ENCODE peak calls at places on chromosomes 13 and 19, in four cellular contexts. J is AG04449, U is NB4, I is cardiac fibroblast. W is an unnamed sample.

GRCh38 chr19:7230826-7231225 is 63.4 kb downstream of the INSR start:
- DNase-seq in U (no peak), J (no peak), I (peak), W (no peak)

GRCh38 chr19:43779147-43779819 is 1.5 kb downstream of the KCNN4 start:
- DNase-seq in U (peak), I (no peak), J (no peak), W (no peak)

GRCh38 chr13:43195551-43195950 is 172.2 kb downstream of the DNAJC15 start:
- DNase-seq in I (no peak), J (no peak), U (no peak), W (no peak)

GRCh38 chr19:35195822-35196221 is 32.7 kb downstream of the FAM187B start:
- DNase-seq in I (no peak), J (no peak), U (no peak), W (no peak)

GRCh38 chr19:14479985-14480694 is 5.0 kb upstream of the PTGER1 start:
- DNase-seq in I (peak), U (peak), J (no peak), W (peak)

GRCh38 chr19:54309811-54310210 is 3.2 kb downstream of the LILRA5 start:
- DNase-seq in I (no peak), U (no peak), J (no peak), W (no peak)

GRCh38 chr13:40076765-40077362 is 421.4 kb downstream of the COG6 start:
- DNase-seq in U (no peak), J (no peak), I (no peak), W (no peak)

GRCh38 chr19:3426433-3426832 is 53.9 kb downstream of the SMIM24 start:
- DNase-seq in I (no peak), U (no peak), J (no peak), W (no peak)

GRCh38 chr13:108269601-108270328 is at the start of gene TNFSF13B:
- DNase-seq in I (peak), J (no peak), U (peak), W (peak)

GRCh38 chr19:10191347-10191746 is 3.4 kb downstream of the DNMT1 start:
- DNase-seq in J (peak), U (peak), I (peak), W (no peak)

DNA sequence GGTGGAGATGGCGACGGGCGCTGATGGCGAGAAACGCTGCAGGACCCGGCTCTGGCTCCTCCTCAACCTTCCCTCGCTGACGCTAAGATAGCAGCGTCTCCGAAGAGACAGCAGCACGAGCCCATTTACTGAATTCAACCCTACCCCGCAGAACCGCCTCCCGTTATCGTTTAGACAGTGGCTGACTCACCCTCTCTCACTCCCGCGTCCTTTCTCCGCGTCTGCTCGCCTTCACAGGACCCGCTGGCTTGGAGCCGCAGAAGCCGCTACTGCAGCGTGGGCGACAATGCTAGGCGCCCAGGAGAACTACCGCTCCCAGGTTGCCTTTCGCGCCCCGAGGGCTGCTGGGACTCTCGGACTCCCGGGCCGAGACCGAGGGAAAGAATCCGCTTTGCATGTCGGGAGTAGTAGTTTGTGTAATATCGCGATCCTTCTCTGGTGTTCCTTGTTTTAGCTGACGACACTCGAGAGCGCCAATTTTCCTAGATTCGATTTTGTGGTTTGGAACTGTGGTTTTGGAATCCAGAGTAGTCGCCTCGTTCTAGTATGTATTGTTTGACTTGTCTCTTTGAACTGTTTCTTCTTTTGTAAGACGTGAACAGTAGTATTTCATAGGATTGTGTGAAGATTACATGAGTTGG is at the start of gene KBTBD6:
- DNase-seq in I (peak), U (peak), J (peak), W (peak)
- TF ChIP-seq CTCF in I (no peak), U (no peak), J (no peak), W (no peak)

DNA sequence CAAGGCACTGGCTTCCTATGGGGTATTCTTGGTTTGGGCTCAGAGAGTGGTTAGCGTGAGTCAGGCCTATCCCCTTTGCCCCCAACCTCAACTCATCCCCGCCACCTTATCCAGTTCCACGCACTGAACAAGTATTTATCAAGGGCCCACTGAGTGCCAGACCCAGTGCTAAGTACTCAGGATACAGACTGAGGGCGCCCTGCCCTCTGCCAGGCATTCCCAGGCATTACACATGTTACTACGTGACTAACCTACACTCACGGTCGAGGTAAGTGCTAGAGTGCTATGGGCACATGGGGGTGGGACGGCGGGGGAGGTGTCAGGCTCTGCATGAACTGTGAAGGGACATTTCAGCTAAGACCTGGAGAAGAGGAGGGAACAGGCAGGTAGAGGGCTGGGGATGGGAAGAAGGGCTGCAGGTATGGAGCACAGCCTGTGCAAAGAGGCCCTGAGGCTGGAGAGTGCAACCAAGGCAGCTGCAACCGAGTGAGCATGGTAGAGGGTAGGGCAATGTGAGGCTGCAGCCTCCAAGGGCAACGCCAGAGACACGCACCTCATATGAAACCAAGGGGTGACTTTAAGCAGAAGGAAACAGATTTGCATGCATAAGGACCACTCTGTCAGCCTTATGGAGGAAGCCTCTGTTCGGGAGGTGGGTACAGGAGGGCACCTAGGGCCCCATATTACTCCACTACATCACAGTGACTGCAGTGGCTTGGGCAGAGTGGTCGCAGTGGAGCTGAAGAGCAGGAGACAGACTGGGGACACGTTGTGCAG is 22.5 kb downstream of the DHRS12 start:
- DNase-seq in I (peak), U (peak), J (no peak), W (no peak)
- TF ChIP-seq CTCF in I (peak), U (peak), J (peak), W (no peak)

DNA sequence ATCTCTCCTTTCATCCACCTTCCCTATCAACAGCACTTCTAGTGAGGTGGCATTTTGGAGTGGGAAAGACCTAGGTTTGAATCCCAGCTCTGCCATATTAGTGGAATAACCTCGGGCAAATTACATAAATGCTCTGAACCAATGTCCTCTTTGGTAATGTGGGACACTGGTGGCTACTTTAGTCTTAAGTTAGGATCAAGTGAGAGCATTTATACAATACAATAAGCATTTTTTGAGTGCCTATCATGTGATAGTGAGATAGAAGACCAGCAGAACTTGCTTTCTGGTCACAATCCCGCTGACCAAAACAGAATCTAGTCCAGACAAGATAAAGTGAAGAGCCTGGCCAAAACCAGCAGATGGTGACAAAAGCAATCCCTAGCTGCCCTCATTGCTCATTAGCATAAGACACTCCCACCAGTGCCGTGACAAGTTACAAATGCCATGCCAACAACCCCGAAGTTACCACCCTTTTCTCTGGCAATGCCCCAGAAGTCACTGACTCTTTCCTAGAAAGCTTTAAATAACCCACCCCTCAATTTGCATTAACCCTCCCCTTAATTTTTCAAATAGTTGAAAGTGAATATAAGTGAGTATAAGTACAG is 28.8 kb upstream of the KPNA3 start:
- DNase-seq in J (no peak), I (peak), U (peak), W (no peak)
- TF ChIP-seq CTCF in J (no peak), I (no peak), U (no peak), W (no peak)

DNA sequence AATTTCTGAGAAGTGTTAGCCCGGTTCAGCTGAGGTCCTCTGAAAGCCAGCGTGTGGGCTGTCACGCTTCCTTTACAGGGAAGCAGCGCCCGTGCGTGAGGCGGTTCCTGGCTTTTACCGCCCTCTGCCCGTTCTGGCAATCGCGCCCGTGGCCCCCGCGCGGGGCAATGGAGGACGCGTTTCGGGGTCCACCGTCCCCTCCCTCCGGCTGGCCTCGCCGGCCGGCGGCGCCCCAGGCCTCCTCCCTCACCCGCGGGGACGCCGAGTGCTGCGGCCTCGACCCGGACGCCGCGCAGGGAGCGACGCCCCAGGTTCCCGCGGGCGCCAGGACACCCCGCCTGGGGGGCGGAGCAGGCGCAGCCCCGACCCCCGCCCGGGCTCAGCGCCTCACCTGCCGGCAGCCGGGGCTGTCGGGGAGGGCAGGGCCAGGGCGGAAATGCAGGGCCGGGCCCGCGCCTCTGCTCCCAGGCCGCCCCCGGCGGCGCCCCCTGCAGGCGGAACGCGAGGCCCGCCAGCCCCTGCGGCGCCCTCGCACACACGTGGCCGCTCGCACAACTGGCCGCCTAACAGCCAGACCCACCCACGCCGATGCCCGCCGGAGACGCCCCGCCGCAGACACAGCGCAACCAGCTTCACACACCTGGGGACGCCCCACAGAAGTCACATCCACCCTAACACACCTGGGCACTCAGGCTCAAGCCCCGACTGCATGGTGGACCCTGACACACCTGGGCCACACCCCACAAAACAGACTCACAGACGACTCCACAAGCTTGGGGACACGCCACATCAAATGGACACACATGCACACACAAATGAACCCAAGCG is at the start of gene GGACT:
- DNase-seq in I (peak), U (peak), J (no peak), W (peak)
- TF ChIP-seq CTCF in I (peak), U (peak), J (peak), W (peak)

GRCh38 chr13:27449936-27450828 is at the start of gene MTIF3:
- DNase-seq in U (peak), J (peak), I (peak), W (peak)
- TF ChIP-seq CTCF in U (no peak), J (no peak), I (peak), W (no peak)

GRCh38 chr13:30463820-30464495 is 1.8 kb downstream of the HMGB1 start:
- DNase-seq in I (peak), J (no peak), U (peak), W (no peak)
- TF ChIP-seq CTCF in I (no peak), J (no peak), U (no peak), W (no peak)

GRCh38 chr19:1175020-1175419 is 952 bp upstream of the SBNO2 start:
- DNase-seq in I (no peak), J (no peak), U (no peak), W (no peak)

GRCh38 chr19:1173845-1174809 is at the start of gene SBNO2:
- DNase-seq in J (no peak), I (peak), U (peak), W (peak)

GRCh38 chr19:1181606-1182005 is 7.5 kb upstream of the SBNO2 start:
- DNase-seq in U (no peak), I (no peak), J (no peak), W (no peak)

GRCh38 chr19:1173160-1173844 is 766 bp downstream of the SBNO2 start:
- DNase-seq in J (no peak), I (no peak), U (peak), W (no peak)

DNA sequence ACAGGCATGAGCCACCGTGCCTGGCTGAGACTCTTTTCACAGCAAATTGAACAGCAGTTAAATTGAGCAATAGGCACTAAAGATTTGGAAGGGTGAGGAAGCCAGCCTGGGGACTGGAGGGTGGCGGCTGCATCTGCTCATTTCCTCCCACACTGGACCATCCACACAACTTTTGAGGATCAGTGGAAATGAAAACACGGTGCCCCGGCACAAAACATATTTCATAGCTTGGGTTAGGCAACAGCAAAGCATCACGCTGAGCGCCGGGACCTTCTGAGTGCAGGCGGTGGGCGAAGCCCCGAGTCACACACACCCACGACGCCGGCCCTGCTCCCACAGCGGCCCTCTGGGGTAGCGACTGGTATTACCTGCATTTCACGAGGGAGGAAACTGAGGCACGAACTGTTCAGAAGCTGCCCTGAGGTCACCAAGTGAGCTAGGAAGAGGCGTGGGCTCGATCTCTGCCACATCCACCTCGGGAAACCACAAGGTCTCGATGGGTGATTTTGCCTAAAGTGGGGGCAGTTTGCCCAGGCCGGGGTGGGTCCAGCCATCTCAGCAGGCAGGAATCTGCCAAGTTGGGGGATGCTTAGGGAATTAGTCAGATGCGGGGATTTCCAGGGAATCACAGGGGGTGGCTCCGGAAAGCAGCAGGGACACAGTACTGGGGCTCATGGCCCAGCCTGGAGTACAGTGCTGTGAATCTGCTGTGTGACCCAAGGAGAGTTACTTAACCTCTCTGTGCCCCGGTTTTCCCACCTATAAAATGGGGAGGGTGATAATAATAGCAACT is 3.5 kb upstream of the SBNO2 start:
- DNase-seq in I (peak), J (peak), U (peak), W (no peak)
- TF ChIP-seq CTCF in I (peak), J (peak), U (no peak), W (no peak)

GRCh38 chr13:84985860-84986259 is 813.4 kb downstream of the SLITRK6 start:
- DNase-seq in I (no peak), J (no peak), U (no peak), W (no peak)
- TF ChIP-seq CTCF in I (no peak), J (no peak), U (no peak), W (no peak)

GRCh38 chr19:1774999-1775772 is 21.9 kb downstream of the ONECUT3 start:
- DNase-seq in U (no peak), J (no peak), I (peak), W (no peak)
- TF ChIP-seq CTCF in U (peak), J (peak), I (peak), W (peak)

GRCh38 chr19:19320362-19321142 is at the start of the genes MAU2 and SUGP1:
- DNase-seq in I (peak), J (peak), U (peak), W (peak)

GRCh38 chr19:19321143-19321577 is 531 bp downstream of the MAU2 start:
- DNase-seq in J (no peak), I (no peak), U (peak), W (peak)

GRCh38 chr19:19316082-19316481 is 4.2 kb downstream of the SUGP1 start:
- DNase-seq in I (no peak), J (no peak), U (no peak), W (no peak)

GRCh38 chr19:19319725-19320361 is 466 bp downstream of the SUGP1 start:
- DNase-seq in U (peak), I (no peak), J (no peak), W (no peak)

GRCh38 chr19:19315444-19315843 is 4.9 kb downstream of the SUGP1 start:
- DNase-seq in I (no peak), J (no peak), U (no peak), W (no peak)
- TF ChIP-seq CTCF in I (no peak), J (no peak), U (peak), W (no peak)